ENCODE peak calls at places on chromosomes 5 and 9, in seven cellular contexts. P is AG04449, K is NCI-H2171 treated with DMSO at 0.1 percent for 48 hours, W is ecto neural progenitor cell, D is HEK293T, F is adipocyte, I is endothelial cell. M is an unnamed sample.

GRCh38 chr5:125835293-125836172 is 587.7 kb upstream of the GRAMD2B start:
- DNase-seq in P (no peak), K (peak), W (peak), D (peak), F (peak), I (peak), M (no peak)

GRCh38 chr5:56816546-56817081 is 1.3 kb downstream of the MAP3K1 start:
- DNase-seq in P (no peak), K (peak), W (peak), D (peak), F (peak), I (peak), M (no peak)

GRCh38 chr9:5326893-5327548 is 12.7 kb downstream of the RLN1 start:
- DNase-seq in P (no peak), K (peak), W (peak), D (no peak), F (no peak), I (peak), M (no peak)

GRCh38 chr5:167993771-167994170 is 297.7 kb upstream of the WWC1 start:
- DNase-seq in P (no peak), K (peak), W (no peak), D (no peak), F (no peak), I (no peak), M (no peak)

GRCh38 chr5:99037668-99038067 is 108.9 kb upstream of the CHD1 start:
- DNase-seq in P (no peak), K (no peak), W (no peak), D (no peak), F (no peak), I (no peak), M (no peak)

GRCh38 chr9:92961627-92962302 is 14.4 kb downstream of the FGD3 start:
- DNase-seq in P (no peak), K (no peak), W (no peak), D (no peak), F (no peak), I (no peak), M (no peak)

GRCh38 chr9:91744114-91744513 is 205.9 kb downstream of the ROR2 start:
- DNase-seq in P (no peak), K (no peak), W (no peak), D (no peak), F (no peak), I (no peak), M (no peak)

GRCh38 chr5:16049766-16050165 is 129.8 kb downstream of the MARCHF11 start:
- DNase-seq in P (no peak), K (no peak), W (no peak), D (no peak), F (no peak), I (no peak), M (no peak)

GRCh38 chr5:176541338-176542134 is 4.3 kb upstream of the RNF44 start:
- DNase-seq in P (no peak), K (peak), W (no peak), D (peak), F (peak), I (peak), M (peak)

GRCh38 chr5:150703767-150704166 is 2.9 kb upstream of the RBM22 start:
- DNase-seq in P (no peak), K (no peak), W (no peak), D (no peak), F (no peak), I (no peak), M (no peak)

GRCh38 chr9:86589273-86589672 is 235.1 kb upstream of the TUT7 start:
- DNase-seq in P (no peak), K (no peak), W (no peak), D (peak), F (no peak), I (peak), M (no peak)

GRCh38 chr5:147226512-147226911 is 8.3 kb upstream of the STK32A start:
- DNase-seq in P (no peak), K (no peak), W (no peak), D (no peak), F (no peak), I (no peak), M (no peak)

GRCh38 chr5:1172007-1172581 is 29.3 kb upstream of the SLC6A19 start:
- DNase-seq in P (no peak), K (no peak), W (no peak), D (no peak), F (no peak), I (no peak), M (no peak)

GRCh38 chr5:132754947-132755346 is 7.7 kb downstream of the CCNI2 start:
- DNase-seq in P (no peak), K (no peak), W (no peak), D (no peak), F (peak), I (peak), M (no peak)

GRCh38 chr9:71911908-71912325 is 478 bp downstream of the C9orf85 start:
- DNase-seq in P (no peak), K (peak), W (no peak), D (no peak), F (peak), I (no peak), M (no peak)

GRCh38 chr5:38263983-38264382 is 5.6 kb downstream of the EGFLAM start:
- DNase-seq in P (no peak), K (no peak), W (no peak), D (no peak), F (no peak), I (no peak), M (no peak)

GRCh38 chr5:96344678-96345612 is 88.1 kb downstream of the PCSK1 start:
- DNase-seq in P (peak), K (peak), W (no peak), D (peak), F (peak), I (peak), M (peak)

GRCh38 chr5:73531356-73531755 is 33.1 kb downstream of the BTF3 start:
- DNase-seq in P (no peak), K (no peak), W (no peak), D (no peak), F (peak), I (no peak), M (no peak)

GRCh38 chr5:154309805-154310204 is 119.3 kb downstream of the GALNT10 start:
- DNase-seq in P (no peak), K (no peak), W (no peak), D (no peak), F (no peak), I (no peak), M (no peak)

GRCh38 chr9:128972956-128973355 is 25.5 kb downstream of the NUP188 start:
- DNase-seq in P (no peak), K (no peak), W (no peak), D (no peak), F (peak), I (no peak), M (no peak)

GRCh38 chr5:171847026-171847425 is 61.4 kb downstream of the SMIM23 start:
- DNase-seq in P (no peak), K (no peak), W (no peak), D (no peak), F (no peak), I (no peak), M (no peak)

GRCh38 chr5:177085985-177086917 is at the start of gene FGFR4:
- DNase-seq in P (no peak), K (peak), W (peak), D (peak), F (peak), I (peak), M (no peak)

GRCh38 chr5:83256091-83256775 is 178.9 kb downstream of the XRCC4 start:
- DNase-seq in P (no peak), K (no peak), W (no peak), D (no peak), F (peak), I (no peak), M (no peak)

GRCh38 chr5:56819027-56819881 is 3.9 kb downstream of the MAP3K1 start:
- DNase-seq in P (no peak), K (no peak), W (no peak), D (no peak), F (peak), I (no peak), M (no peak)

GRCh38 chr9:14347408-14348224 is 33.7 kb upstream of the NFIB start:
- DNase-seq in P (no peak), K (no peak), W (peak), D (no peak), F (peak), I (peak), M (no peak)

GRCh38 chr5:135386886-135387628 is 12.0 kb downstream of the MACROH2A1 start:
- DNase-seq in P (peak), K (no peak), W (no peak), D (no peak), F (peak), I (no peak), M (no peak)

GRCh38 chr5:1827410-1828397 is 26.5 kb downstream of the NDUFS6 start:
- DNase-seq in P (no peak), K (no peak), W (peak), D (no peak), F (no peak), I (no peak), M (no peak)

GRCh38 chr5:119570935-119571334 is 58.4 kb upstream of the FAM170A start:
- DNase-seq in P (no peak), K (no peak), W (no peak), D (no peak), F (no peak), I (no peak), M (no peak)

GRCh38 chr9:86741311-86742215 is 205.7 kb downstream of the GAS1 start:
- DNase-seq in P (no peak), K (no peak), W (no peak), D (peak), F (peak), I (no peak), M (no peak)

GRCh38 chr5:148268556-148268955 is at the start of gene SPINK13:
- DNase-seq in P (peak), K (no peak), W (no peak), D (no peak), F (peak), I (no peak), M (no peak)

GRCh38 chr9:14910178-14910805 is at the start of gene FREM1:
- DNase-seq in P (no peak), K (peak), W (peak), D (peak), F (peak), I (peak), M (peak)

GRCh38 chr5:59356813-59357381 is 536.6 kb downstream of the PDE4D start:
- DNase-seq in P (no peak), K (no peak), W (peak), D (peak), F (no peak), I (peak), M (no peak)

GRCh38 chr9:129178579-129178909 is 483 bp upstream of the IER5L start:
- DNase-seq in P (no peak), K (no peak), W (no peak), D (no peak), F (no peak), I (no peak), M (no peak)

GRCh38 chr9:103471241-103471640 is 476.1 kb downstream of the CYLC2 start:
- DNase-seq in P (no peak), K (no peak), W (no peak), D (no peak), F (no peak), I (no peak), M (no peak)

GRCh38 chr9:121171236-121171635 is 30.4 kb downstream of the RAB14 start:
- DNase-seq in P (no peak), K (peak), W (no peak), D (no peak), F (no peak), I (peak), M (no peak)

GRCh38 chr5:137666109-137666850 is 69.6 kb downstream of the KLHL3 start:
- DNase-seq in P (no peak), K (no peak), W (no peak), D (no peak), F (peak), I (no peak), M (no peak)